ENCODE peak calls at places on chromosomes 12 and 14, in four cellular contexts. G is WTC11, Q is fibroblast of lung, P is B cell. S is an unnamed sample.
A peak's percentile ranks its signal among the peaks of the same experiment; 100 is the strongest.

GRCh38 chr14:96762650-96763049 is 34.5 kb upstream of the VRK1 start:
- DNase-seq in G (no peak), Q (peak; percentile 50), P (peak; percentile 68), S (no peak)

GRCh38 chr12:96890331-96890730 is 16.7 kb upstream of the NEDD1 start:
- DNase-seq in G (no peak), Q (no peak), P (no peak), S (no peak)

GRCh38 chr14:46259536-46259935 is 392.0 kb downstream of the RPL10L start:
- DNase-seq in G (peak; percentile 22), Q (no peak), P (no peak), S (no peak)

GRCh38 chr12:115942346-115942745 is 335.1 kb downstream of the MED13L start:
- DNase-seq in G (no peak), Q (no peak), P (no peak), S (no peak)

GRCh38 chr12:120290541-120291312 is 976 bp downstream of the RNU4-2 start:
- DNase-seq in G (peak; percentile 45), Q (no peak), P (no peak), S (peak; percentile 29)

GRCh38 chr12:63967358-63967757 is 122.9 kb downstream of the SRGAP1 start:
- DNase-seq in G (no peak), Q (peak; percentile 79), P (no peak), S (no peak)

GRCh38 chr14:67940894-67941455 is 121.4 kb downstream of the RAD51B start:
- DNase-seq in G (no peak), Q (peak; percentile 92), P (no peak), S (no peak)

GRCh38 chr14:41986083-41986645 is 379.5 kb downstream of the LRFN5 start:
- DNase-seq in G (no peak), Q (no peak), P (no peak), S (no peak)

GRCh38 chr12:107134558-107134957 is 41.2 kb upstream of the CRY1 start:
- DNase-seq in G (peak; percentile 64), Q (no peak), P (no peak), S (peak; percentile 17)

GRCh38 chr14:58873228-58873953 is 235.6 kb downstream of the DACT1 start:
- DNase-seq in G (no peak), Q (no peak), P (no peak), S (no peak)

GRCh38 chr14:21252149-21252548 is 17.1 kb downstream of the HNRNPC start:
- DNase-seq in G (no peak), Q (no peak), P (no peak), S (no peak)

GRCh38 chr14:70709726-70710382 is 68.1 kb downstream of the TTC9 start:
- DNase-seq in G (no peak), Q (no peak), P (no peak), S (no peak)

GRCh38 chr14:91244501-91244901 is at the start of gene GPR68:
- DNase-seq in G (peak; percentile 43), Q (peak; percentile 76), P (no peak), S (no peak)

GRCh38 chr14:87901196-87901595 is 91.8 kb downstream of the GALC start:
- DNase-seq in G (no peak), Q (peak; percentile 76), P (no peak), S (no peak)

GRCh38 chr12:79298511-79298910 is 392.3 kb downstream of the PAWR start:
- DNase-seq in G (no peak), Q (no peak), P (no peak), S (no peak)

GRCh38 chr14:101405931-101406330 is 155.4 kb upstream of the DIO3 start:
- DNase-seq in G (no peak), Q (no peak), P (no peak), S (no peak)

GRCh38 chr12:27284751-27285150 is 40.7 kb downstream of the STK38L start:
- DNase-seq in G (no peak), Q (peak; percentile 93), P (no peak), S (no peak)

GRCh38 chr12:96249196-96250118 is 55.3 kb downstream of the ELK3 start:
- DNase-seq in G (no peak), Q (peak; percentile 64), P (no peak), S (no peak)

GRCh38 chr14:103232338-103232808 is 101.7 kb upstream of the EIF5 start:
- DNase-seq in G (no peak), Q (no peak), P (no peak), S (no peak)

GRCh38 chr12:96457191-96457930 is 32.0 kb upstream of the CFAP54 start:
- DNase-seq in G (no peak), Q (peak; percentile 17), P (no peak), S (no peak)

GRCh38 chr12:740921-741320 is 11.5 kb upstream of the WNK1 start:
- DNase-seq in G (no peak), Q (no peak), P (no peak), S (no peak)

GRCh38 chr12:92226961-92227360 is 81.3 kb upstream of the BTG1 start:
- DNase-seq in G (no peak), Q (no peak), P (no peak), S (no peak)

GRCh38 chr12:93882763-93883162 is 205.6 kb downstream of the CRADD start:
- DNase-seq in G (no peak), Q (no peak), P (no peak), S (no peak)

GRCh38 chr12:56010112-56010570 is 10.7 kb upstream of the IKZF4 start:
- DNase-seq in G (no peak), Q (no peak), P (no peak), S (no peak)

GRCh38 chr12:104285740-104286537 is 17.6 kb upstream of the EID3 start:
- DNase-seq in G (no peak), Q (peak; percentile 66), P (no peak), S (no peak)

GRCh38 chr12:171276-171675 is 42.7 kb downstream of the SLC6A12 start:
- DNase-seq in G (no peak), Q (no peak), P (no peak), S (no peak)

GRCh38 chr14:104424406-104425072 is 155.0 kb upstream of the C14orf180 start:
- DNase-seq in G (no peak), Q (no peak), P (peak; percentile 20), S (no peak)

GRCh38 chr12:122201381-122201780 is 2.1 kb upstream of the B3GNT4 start:
- DNase-seq in G (no peak), Q (no peak), P (no peak), S (no peak)

GRCh38 chr12:122203301-122203967 is at the start of gene B3GNT4:
- DNase-seq in G (peak; percentile 73), Q (peak; percentile 47), P (peak; percentile 81), S (peak; percentile 36)

GRCh38 chr12:122199484-122200355 is 3.8 kb upstream of the B3GNT4 start:
- DNase-seq in G (no peak), Q (no peak), P (no peak), S (no peak)

GRCh38 chr12:122202017-122202416 is 1.5 kb upstream of the B3GNT4 start:
- DNase-seq in G (no peak), Q (no peak), P (no peak), S (no peak)

GRCh38 chr12:122200541-122201175 is 2.9 kb upstream of the B3GNT4 start:
- DNase-seq in G (peak; percentile 60), Q (no peak), P (no peak), S (no peak)
- TF ChIP-seq CTCF in G (no peak), Q (no peak), P (no peak), S (no peak)

DNA sequence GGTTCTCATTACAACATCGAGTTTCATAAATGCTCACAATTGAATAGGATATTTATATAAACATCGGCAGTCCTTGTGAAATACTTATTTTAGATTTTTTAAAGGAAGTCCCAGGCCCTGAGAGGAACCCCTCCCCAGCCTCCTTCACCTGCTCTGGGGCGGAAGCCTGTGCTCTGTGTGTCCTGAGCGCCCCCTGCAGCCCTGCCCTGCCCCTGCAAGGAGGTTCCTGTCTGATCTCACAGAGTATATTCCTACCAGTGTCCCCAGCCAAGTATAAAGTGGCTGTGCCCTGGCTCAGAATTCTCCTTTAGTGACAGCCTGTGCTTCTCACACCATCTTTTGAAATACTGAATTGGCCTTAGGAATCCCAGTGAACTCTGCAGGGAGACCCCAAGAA is 659.5 kb downstream of the TMEM121 start:
- DNase-seq in G (no peak), Q (no peak), P (no peak), S (peak; percentile 58)
- TF ChIP-seq CTCF in G (no peak), Q (no peak), P (peak; percentile 57), S (peak; percentile 63)

DNA sequence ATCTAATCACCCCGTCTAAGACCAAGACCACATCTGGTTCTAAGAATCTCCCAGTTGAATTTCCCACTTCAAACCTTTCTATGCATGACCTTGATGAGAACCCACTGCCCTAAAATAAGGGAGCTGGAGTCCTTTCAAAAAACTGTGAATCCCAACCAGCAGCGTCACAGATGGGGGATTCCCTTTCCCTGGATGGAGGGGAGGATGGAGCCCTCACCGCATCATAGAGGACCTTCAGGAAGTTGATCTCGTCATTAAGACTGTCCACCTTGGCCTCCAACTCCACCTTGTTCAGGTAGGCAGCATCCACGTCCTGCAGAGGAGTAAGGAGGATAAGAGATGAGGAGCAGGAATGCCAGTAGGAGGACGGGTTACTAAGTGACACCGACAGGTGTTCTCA is 4.8 kb downstream of the KRT4 start:
- DNase-seq in G (no peak), Q (no peak), P (no peak), S (no peak)
- TF ChIP-seq CTCF in G (no peak), Q (no peak), P (no peak), S (no peak)

GRCh38 chr14:99562848-99563748 is 40.9 kb downstream of the CCDC85C start:
- DNase-seq in G (peak; percentile 92), Q (peak; percentile 89), P (no peak), S (no peak)
- TF ChIP-seq CTCF in G (no peak), Q (no peak), P (no peak), S (no peak)

GRCh38 chr14:61342941-61343340 is 21.6 kb downstream of the PRKCH start:
- DNase-seq in G (no peak), Q (no peak), P (no peak), S (no peak)

GRCh38 chr14:61343471-61343870 is 22.1 kb downstream of the PRKCH start:
- DNase-seq in G (no peak), Q (no peak), P (no peak), S (no peak)

GRCh38 chr14:61344437-61345143 is 23.2 kb downstream of the PRKCH start:
- DNase-seq in G (no peak), Q (no peak), P (no peak), S (no peak)

GRCh38 chr14:61345144-61345482 is 23.7 kb downstream of the PRKCH start:
- DNase-seq in G (no peak), Q (no peak), P (no peak), S (no peak)

GRCh38 chr14:61343991-61344405 is 22.6 kb downstream of the PRKCH start:
- DNase-seq in G (no peak), Q (no peak), P (no peak), S (no peak)
- TF ChIP-seq CTCF in G (no peak), Q (no peak), P (no peak), S (no peak)

GRCh38 chr12:113368331-113368730 is 9.9 kb downstream of the PLBD2 start:
- DNase-seq in G (no peak), Q (no peak), P (no peak), S (no peak)
- TF ChIP-seq CTCF in G (no peak), Q (no peak), P (no peak), S (no peak)

DNA sequence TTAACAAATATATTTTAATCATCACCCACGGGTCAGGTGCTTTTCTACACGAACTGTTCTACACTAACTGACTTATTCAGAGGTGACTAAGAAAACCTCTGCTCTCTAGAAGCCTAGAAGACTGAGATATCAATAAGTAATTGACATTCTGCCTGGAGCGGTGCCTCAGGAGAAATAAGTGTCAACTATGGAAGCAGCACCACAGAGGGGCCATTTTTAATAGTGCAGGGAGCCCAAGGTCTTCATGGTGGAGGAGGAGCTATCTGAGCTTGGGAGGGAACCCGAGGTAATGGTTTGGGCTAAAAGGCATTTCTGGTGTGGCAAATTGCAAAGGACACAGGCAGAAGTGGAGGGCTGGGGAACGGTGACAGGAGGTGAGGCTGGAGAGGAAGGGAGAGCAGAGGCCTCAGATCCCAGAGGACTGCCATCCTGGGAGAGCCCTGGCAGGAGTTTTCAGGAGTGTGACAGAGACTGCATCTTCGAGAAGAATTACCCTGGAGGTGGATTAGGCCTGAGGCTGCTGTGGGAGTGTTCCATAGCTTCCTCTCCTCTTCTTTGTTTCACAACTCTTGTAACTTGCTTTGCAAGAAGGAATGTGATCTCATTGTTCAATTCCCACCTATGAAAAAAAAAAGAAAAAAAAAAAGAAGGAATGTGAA is 123.1 kb downstream of the NPAS3 start:
- DNase-seq in G (peak; percentile 9), Q (no peak), P (no peak), S (no peak)
- TF ChIP-seq CTCF in G (no peak), Q (no peak), P (no peak), S (no peak)